ENCODE peak calls at places on chromosomes 13 and 19, in nine cellular contexts. F, Y, J, R, B, N, G, S and A are unnamed samples.

GRCh38 chr19:54484451-54484850 is 11.4 kb upstream of the CDC42EP5 start:
- DNase-seq in F (no peak), G (no peak), J (no peak), S (no peak), B (no peak), R (no peak), Y (no peak), N (no peak), A (no peak)

GRCh38 chr13:39038569-39038898 is 278 bp downstream of the NHLRC3 start:
- DNase-seq in N (peak; percentile 41), F (no peak), R (no peak), G (no peak), S (peak; percentile 46), Y (peak; percentile 69), B (no peak), J (no peak), A (no peak)

GRCh38 chr19:55070755-55071502 is 4.7 kb upstream of the EPS8L1 start:
- DNase-seq in S (peak; percentile 94), F (no peak), Y (no peak), B (no peak), R (no peak), G (peak; percentile 51), J (peak; percentile 73), N (no peak), A (peak; percentile 89)

GRCh38 chr13:110133425-110134235 is 173.3 kb downstream of the COL4A1 start:
- DNase-seq in J (no peak), S (no peak), F (no peak), Y (no peak), G (no peak), B (no peak), R (no peak), N (no peak), A (no peak)

GRCh38 chr13:96141032-96141431 is 51.1 kb downstream of the HS6ST3 start:
- DNase-seq in Y (no peak), B (no peak), S (no peak), J (no peak), G (peak; percentile 13), N (no peak), R (no peak), F (no peak), A (no peak)

GRCh38 chr13:28321751-28322150 is 173.2 kb downstream of the FLT1 start:
- DNase-seq in S (no peak), N (no peak), R (no peak), J (no peak), B (no peak), F (no peak), G (no peak), Y (no peak), A (no peak)

GRCh38 chr13:97855570-97855970 is 97.9 kb upstream of the IPO5 start:
- DNase-seq in N (no peak), Y (no peak), G (peak; percentile 52), F (no peak), B (peak; percentile 25), J (no peak), S (peak; percentile 37), R (no peak), A (no peak)

GRCh38 chr13:28031220-28031903 is 42.9 kb upstream of the URAD start:
- DNase-seq in S (no peak), J (no peak), R (no peak), Y (no peak), F (peak; percentile 81), G (peak; percentile 10), N (no peak), B (peak; percentile 36), A (no peak)

GRCh38 chr19:2048104-2048958 is 2.7 kb downstream of the MKNK2 start:
- DNase-seq in R (peak; percentile 60), N (no peak), F (no peak), J (no peak), B (no peak), S (peak; percentile 54), Y (no peak), G (no peak), A (no peak)

GRCh38 chr19:44596428-44597130 is 16.8 kb upstream of the IGSF23 start:
- DNase-seq in J (peak; percentile 37), F (no peak), B (no peak), S (peak; percentile 75), R (no peak), N (no peak), G (no peak), Y (no peak), A (no peak)

GRCh38 chr19:36488816-36489138 is 584 bp downstream of the ZNF566 start:
- DNase-seq in N (peak; percentile 43), J (no peak), S (no peak), B (peak; percentile 17), F (no peak), R (no peak), Y (no peak), G (peak; percentile 41), A (no peak)

GRCh38 chr19:14558370-14559066 is 13.3 kb downstream of the NDUFB7 start:
- DNase-seq in G (no peak), J (no peak), S (no peak), F (no peak), Y (no peak), N (no peak), R (peak; percentile 79), B (no peak), A (no peak)

DNA sequence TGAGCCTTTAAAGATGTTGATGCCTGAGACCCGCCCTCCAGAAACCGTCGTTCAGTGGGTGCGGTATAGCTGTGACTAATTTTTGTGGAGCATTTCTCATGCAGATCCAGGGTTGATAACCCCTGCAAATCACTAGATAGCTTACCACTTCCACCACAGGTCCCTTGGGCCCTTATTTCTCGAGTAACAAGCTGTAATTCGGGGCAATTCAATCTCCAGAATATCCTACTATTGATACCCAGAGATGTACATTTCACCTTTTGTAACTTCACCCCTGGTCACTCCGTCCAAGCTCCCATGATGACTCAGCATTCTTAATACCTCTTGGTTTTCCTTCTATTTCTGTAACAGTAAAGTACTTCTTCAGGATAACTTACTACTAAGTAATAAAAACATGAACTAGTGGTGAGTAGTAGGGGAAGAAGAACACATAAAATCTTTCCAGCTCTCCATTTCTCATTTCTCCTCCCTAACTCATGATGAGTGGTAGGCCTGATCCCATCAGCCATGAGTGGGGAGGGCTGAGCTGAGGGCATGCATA is 71.9 kb upstream of the UBL3 start:
- DNase-seq in F (no peak), N (no peak), J (no peak), G (no peak), B (no peak), Y (no peak), S (no peak), R (no peak), A (no peak)
- H3K4me1 ChIP-seq in F (peaks cover 26% of the 10 kb centered on the region), N (no peaks in the 10 kb centered on the region), J (peaks cover 67% of the 10 kb centered on the region), G (peaks cover 28% of the 10 kb centered on the region), B (no peaks in the 10 kb centered on the region), Y (peaks cover 5% of the 10 kb centered on the region), S (peaks cover 14% of the 10 kb centered on the region), R (peaks cover 18% of the 10 kb centered on the region), A (peaks cover 57% of the 10 kb centered on the region)

GRCh38 chr19:46309056-46309455 is 12.2 kb downstream of the HIF3A start:
- DNase-seq in N (no peak), F (no peak), Y (no peak), B (no peak), G (no peak), J (no peak), S (no peak), R (no peak), A (no peak)
- H3K36me3 ChIP-seq in N (no peaks in the 10 kb centered on the region), F (peaks cover 84% of the 10 kb centered on the region), Y (no peaks in the 10 kb centered on the region), B (peaks cover 94% of the 10 kb centered on the region), G (no peaks in the 10 kb centered on the region), J (peaks cover 95% of the 10 kb centered on the region), S (no peaks in the 10 kb centered on the region), R (no peaks in the 10 kb centered on the region), A (peaks cover 3% of the 10 kb centered on the region)

GRCh38 chr19:28065026-28065425 is 1147.9 kb downstream of the UQCRFS1 start:
- DNase-seq in J (no peak), G (no peak), B (no peak), R (no peak), N (no peak), Y (no peak), F (no peak), S (no peak), A (no peak)

GRCh38 chr19:28063702-28064101 is 1149.2 kb downstream of the UQCRFS1 start:
- DNase-seq in N (no peak), G (no peak), J (no peak), R (no peak), F (no peak), S (no peak), Y (no peak), B (no peak), A (no peak)

GRCh38 chr19:28066988-28067387 is 1146.0 kb downstream of the UQCRFS1 start:
- DNase-seq in R (no peak), G (no peak), F (no peak), Y (no peak), N (no peak), J (no peak), S (no peak), B (no peak), A (no peak)

GRCh38 chr19:28066161-28066560 is 1146.8 kb downstream of the UQCRFS1 start:
- DNase-seq in J (no peak), B (no peak), R (no peak), Y (no peak), G (no peak), N (no peak), S (no peak), F (no peak), A (no peak)

DNA sequence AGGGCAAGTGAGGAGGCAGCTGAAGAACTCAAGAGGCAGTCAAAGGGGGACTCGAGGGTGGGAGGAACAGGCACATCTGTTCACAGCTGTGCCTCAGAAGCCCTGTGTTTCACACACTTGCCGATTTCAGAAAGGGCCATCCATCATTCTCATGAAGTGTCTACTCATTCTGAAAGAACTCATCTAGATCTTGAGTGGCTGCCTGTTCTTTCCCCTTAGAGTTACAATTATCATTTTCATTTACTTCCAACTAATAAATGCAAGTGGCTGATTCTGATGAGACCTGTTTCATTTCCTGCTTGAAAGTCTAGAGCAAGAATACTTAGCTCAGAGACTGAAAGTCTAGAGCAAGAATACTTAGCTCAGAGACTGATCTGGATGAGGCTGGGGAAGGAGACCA is 1145.1 kb downstream of the UQCRFS1 start:
- DNase-seq in F (no peak), R (no peak), Y (no peak), J (no peak), B (no peak), N (no peak), G (no peak), S (no peak), A (no peak)
- H3K4me1 ChIP-seq in F (no peaks in the 10 kb centered on the region), R (no peaks in the 10 kb centered on the region), Y (no peaks in the 10 kb centered on the region), J (no peaks in the 10 kb centered on the region), B (no peaks in the 10 kb centered on the region), N (no peaks in the 10 kb centered on the region), G (no peaks in the 10 kb centered on the region), S (no peaks in the 10 kb centered on the region), A (peaks cover 16% of the 10 kb centered on the region)

DNA sequence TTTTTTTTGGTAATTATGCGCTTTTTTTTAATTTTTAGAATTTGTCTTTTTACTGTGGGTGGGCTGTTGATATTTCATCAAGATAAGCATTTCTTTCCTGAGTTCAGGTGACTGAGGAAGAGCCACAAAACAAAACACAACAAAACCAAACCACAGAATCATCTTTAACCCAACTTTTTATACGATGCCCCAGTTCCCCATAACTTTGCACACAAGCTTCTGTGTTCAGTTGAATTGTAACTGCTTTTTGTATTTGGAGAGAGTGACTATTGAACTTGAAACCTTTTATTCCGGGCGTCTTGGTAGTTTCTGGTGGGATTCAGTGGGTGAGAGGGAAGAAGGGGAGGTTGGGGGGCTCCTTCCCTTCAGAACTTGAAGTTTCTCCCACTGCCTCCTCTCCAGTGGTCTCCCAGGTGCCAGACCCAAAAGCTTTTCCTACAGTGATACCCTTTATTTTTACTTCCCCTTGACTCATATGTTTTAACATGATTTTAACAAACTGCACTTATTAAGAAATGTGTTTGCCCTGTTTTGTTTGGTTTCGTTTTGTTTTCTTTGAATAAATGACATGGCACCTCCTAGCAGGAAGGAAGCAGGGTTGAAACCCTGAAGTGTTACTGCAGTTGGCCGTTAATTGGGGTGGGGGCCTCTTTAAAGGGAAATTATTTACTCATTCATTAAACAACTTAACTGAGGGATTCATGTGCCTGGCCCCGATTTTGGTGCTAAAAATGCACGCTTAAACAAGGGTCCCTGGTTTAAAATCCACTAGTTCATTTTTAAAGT is 2.7 kb upstream of the CCDC97 start:
- DNase-seq in F (no peak), R (no peak), G (no peak), Y (no peak), S (no peak), N (no peak), J (no peak), B (no peak), A (no peak)
- H3K36me3 ChIP-seq in F (peaks cover 60% of the 10 kb centered on the region), R (peaks cover 60% of the 10 kb centered on the region), G (no peaks in the 10 kb centered on the region), Y (peaks cover 29% of the 10 kb centered on the region), S (peaks cover 10% of the 10 kb centered on the region), N (peaks cover 27% of the 10 kb centered on the region), J (peaks cover 59% of the 10 kb centered on the region), B (peaks cover 59% of the 10 kb centered on the region), A (peaks cover 52% of the 10 kb centered on the region)